ENCODE peak calls at places on chromosome 2, in nine cellular contexts. I is endodermal cell, G is hepatocyte, Y is fibroblast of lung, O is ovary, K is K562, N is brain microvascular endothelial cell, F is GM23338, T is left lung. W is an unnamed sample.

GRCh38 chr2:20514596-20515269 is 67.9 kb downstream of the RHOB start:
- DNase-seq in T (peak), N (peak), Y (peak), G (peak), K (no peak), F (peak), O (no peak), I (no peak), W (no peak)

GRCh38 chr2:33405180-33406105 is 71.0 kb upstream of the RASGRP3 start:
- DNase-seq in N (no peak), O (no peak), T (no peak), F (no peak), Y (peak), G (no peak), K (no peak), I (no peak), W (no peak)

GRCh38 chr2:187982668-187983067 is 309.0 kb upstream of the GULP1 start:
- DNase-seq in K (no peak), N (peak), Y (peak), T (no peak), I (no peak), G (peak), O (no peak), F (no peak), W (no peak)

GRCh38 chr2:37886745-37887144 is 38.3 kb upstream of the RMDN2 start:
- DNase-seq in G (no peak), O (no peak), I (no peak), Y (peak), K (no peak), N (peak), F (no peak), T (no peak), W (no peak)

GRCh38 chr2:37370666-37371065 is 26.2 kb downstream of the QPCT start:
- DNase-seq in K (no peak), I (no peak), G (no peak), Y (peak), T (no peak), O (no peak), F (no peak), N (no peak), W (no peak)

GRCh38 chr2:166344286-166345113 is 31.2 kb downstream of the SCN9A start:
- DNase-seq in F (no peak), G (no peak), K (no peak), Y (peak), N (peak), O (no peak), T (no peak), I (no peak), W (no peak)

GRCh38 chr2:42874838-42875801 is 82.7 kb upstream of the HAAO start:
- DNase-seq in G (no peak), F (peak), T (peak), K (no peak), Y (no peak), O (peak), I (peak), N (no peak), W (no peak)

GRCh38 chr2:173759959-173760358 is 205.2 kb downstream of the SP3 start:
- DNase-seq in F (no peak), O (no peak), G (no peak), Y (no peak), I (no peak), N (no peak), K (no peak), T (no peak), W (no peak)

GRCh38 chr2:86825728-86826386 is 35.1 kb upstream of the CD8A start:
- DNase-seq in K (no peak), T (no peak), F (no peak), G (no peak), N (no peak), I (no peak), O (no peak), Y (no peak), W (no peak)
- H3K4me3 ChIP-seq in K (no peak), T (no peak), F (no peak), G (no peak), N (no peak), I (no peak), O (no peak), Y (no peak), W (no peak)

GRCh38 chr2:46117994-46118393 is 179.2 kb upstream of the EPAS1 start:
- DNase-seq in Y (no peak), G (no peak), I (no peak), T (no peak), N (no peak), O (no peak), F (no peak), K (no peak), W (no peak)
- H3K27ac ChIP-seq in Y (no peak), G (no peak), I (no peak), T (no peak), N (peak), O (no peak), F (no peak), K (no peak), W (peak)

GRCh38 chr2:102423368-102423767 is 408 bp downstream of the IL18RAP start:
- DNase-seq in T (no peak), G (no peak), F (no peak), O (no peak), K (no peak), Y (no peak), I (no peak), N (no peak), W (no peak)
- TF ChIP-seq CTCF in T (no peak), G (no peak), F (no peak), O (no peak), K (no peak), Y (no peak), I (no peak), N (no peak), W (no peak)

GRCh38 chr2:203748331-203749126 is 42.1 kb downstream of the CD28 start:
- DNase-seq in O (no peak), Y (no peak), N (no peak), I (no peak), G (no peak), T (no peak), F (no peak), K (no peak), W (no peak)
- H3K4me3 ChIP-seq in O (no peak), Y (no peak), N (no peak), I (no peak), G (no peak), T (no peak), F (no peak), K (no peak), W (no peak)

GRCh38 chr2:172438064-172438421 is 10.7 kb downstream of the ITGA6 start:
- DNase-seq in F (no peak), T (no peak), K (no peak), N (no peak), G (no peak), I (no peak), Y (no peak), O (no peak), W (no peak)

GRCh38 chr2:172439509-172439860 is 12.1 kb downstream of the ITGA6 start:
- DNase-seq in F (no peak), Y (no peak), O (no peak), G (no peak), I (no peak), N (no peak), K (no peak), T (no peak), W (no peak)

GRCh38 chr2:172440795-172441194 is 13.4 kb downstream of the ITGA6 start:
- DNase-seq in N (no peak), G (peak), O (no peak), Y (peak), T (no peak), I (no peak), F (no peak), K (no peak), W (no peak)

GRCh38 chr2:172438741-172439508 is 11.5 kb downstream of the ITGA6 start:
- DNase-seq in G (no peak), T (no peak), Y (peak), N (peak), K (no peak), I (no peak), F (no peak), O (no peak), W (no peak)

DNA sequence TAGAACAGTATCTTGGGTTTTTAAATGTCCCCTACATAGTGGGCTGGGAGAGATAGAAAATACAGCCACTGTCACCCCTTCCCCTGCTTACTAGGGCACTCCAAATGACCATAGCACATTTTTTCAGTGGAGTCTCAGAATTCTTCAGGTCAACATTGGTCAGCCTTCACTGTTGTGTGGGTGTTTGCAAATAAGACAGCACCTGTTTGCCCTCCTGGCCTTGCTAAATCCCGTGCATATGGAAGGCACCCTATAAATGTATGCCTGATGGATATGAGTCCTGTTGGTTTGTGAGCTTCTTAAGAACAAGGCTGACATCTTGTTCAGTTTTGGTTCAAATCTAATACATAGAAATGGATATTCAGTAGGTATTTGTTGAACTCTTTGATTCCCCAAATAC is 12.5 kb downstream of the ITGA6 start:
- DNase-seq in F (no peak), I (no peak), T (no peak), K (no peak), G (no peak), O (no peak), Y (no peak), N (no peak), W (no peak)
- H3K27ac ChIP-seq in F (no peak), I (no peak), T (peak), K (no peak), G (peak), O (no peak), Y (no peak), N (no peak), W (no peak)

GRCh38 chr2:201258666-201258999 is 1.7 kb upstream of the CASP8 start:
- DNase-seq in O (no peak), G (no peak), I (peak), F (peak), Y (no peak), N (no peak), T (no peak), K (no peak), W (no peak)

GRCh38 chr2:201256001-201256544 is 4.3 kb upstream of the CASP8 start:
- DNase-seq in K (no peak), T (no peak), F (no peak), N (no peak), G (no peak), O (no peak), I (peak), Y (peak), W (no peak)

GRCh38 chr2:201259216-201259615 is 1.1 kb upstream of the CASP8 start:
- DNase-seq in G (no peak), F (no peak), N (no peak), O (no peak), Y (no peak), I (peak), K (no peak), T (no peak), W (no peak)

GRCh38 chr2:201257941-201258665 is 2.2 kb upstream of the CASP8 start:
- DNase-seq in K (peak), G (peak), O (peak), T (peak), N (peak), Y (peak), F (peak), I (peak), W (peak)

DNA sequence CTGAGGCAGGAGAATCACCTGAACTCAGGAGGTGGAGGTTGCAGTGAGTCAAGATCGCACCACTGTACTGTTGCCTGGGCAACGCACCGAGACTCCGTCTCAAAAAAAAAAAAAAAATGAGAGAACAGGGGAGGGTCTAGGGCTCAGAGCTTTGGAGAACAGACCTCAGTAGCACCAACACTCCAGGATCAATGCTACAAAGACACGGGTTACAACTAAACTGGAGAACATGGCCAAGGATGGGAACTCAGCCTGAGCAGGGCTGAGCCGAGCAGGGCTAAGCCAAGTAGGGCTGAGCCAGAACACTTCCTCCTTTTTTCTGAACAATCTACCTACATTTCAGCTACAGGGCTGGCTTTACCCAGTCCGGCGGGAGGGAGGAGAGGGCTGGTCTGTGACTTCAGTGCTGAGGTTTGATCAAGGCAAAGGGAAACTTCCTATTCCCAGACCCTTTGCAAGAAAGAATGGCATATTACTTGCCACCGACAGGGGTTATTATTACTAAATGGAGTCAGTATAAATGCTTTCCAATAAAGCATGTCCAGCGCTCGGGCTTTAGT is 2.9 kb upstream of the CASP8 start:
- DNase-seq in K (peak), I (peak), T (peak), N (no peak), F (no peak), Y (no peak), G (peak), O (no peak), W (peak)
- TF ChIP-seq CTCF in K (no peak), I (peak), T (no peak), N (no peak), F (no peak), Y (no peak), G (no peak), O (no peak), W (no peak)

GRCh38 chr2:119790466-119790865 is 30.7 kb downstream of the PTPN4 start:
- DNase-seq in K (no peak), O (no peak), T (no peak), I (no peak), N (no peak), Y (no peak), G (no peak), F (no peak), W (no peak)

GRCh38 chr2:119794237-119794636 is 34.5 kb downstream of the PTPN4 start:
- DNase-seq in T (no peak), N (no peak), Y (no peak), G (no peak), O (no peak), K (no peak), F (no peak), I (peak), W (no peak)

GRCh38 chr2:119795309-119796303 is 35.9 kb downstream of the PTPN4 start:
- DNase-seq in I (no peak), O (no peak), T (no peak), Y (no peak), K (no peak), F (no peak), G (no peak), N (no peak), W (no peak)

GRCh38 chr2:119788751-119789150 is 29.0 kb downstream of the PTPN4 start:
- DNase-seq in F (no peak), I (no peak), T (no peak), O (no peak), K (no peak), G (no peak), Y (no peak), N (no peak), W (no peak)

GRCh38 chr2:119792907-119793312 is 33.2 kb downstream of the PTPN4 start:
- DNase-seq in O (no peak), Y (no peak), F (peak), T (no peak), I (peak), N (no peak), K (no peak), G (no peak), W (no peak)
- H3K4me3 ChIP-seq in O (no peak), Y (no peak), F (no peak), T (no peak), I (no peak), N (no peak), K (no peak), G (no peak), W (no peak)

GRCh38 chr2:216774620-216775019 is 79.3 kb upstream of the IGFBP5 start:
- DNase-seq in F (no peak), N (peak), T (no peak), G (peak), I (no peak), K (peak), O (no peak), Y (peak), W (no peak)
- H3K27ac ChIP-seq in F (no peak), N (peak), T (no peak), G (peak), I (peak), K (peak), O (no peak), Y (peak), W (no peak)

W was measured in right lobe of liver.